ENCODE peak calls at places on chromosomes 12 and 14, in four cellular contexts. V is bronchial epithelial cell, B is HFF-Myc, W is left lung. C is an unnamed sample.

GRCh38 chr14:74161526-74162158 is 76.9 kb downstream of the LIN52 start:
- DNase-seq in V (no peak), B (no peak), W (no peak), C (no peak)

GRCh38 chr12:107500310-107500709 is 185.3 kb upstream of the PWP1 start:
- DNase-seq in V (no peak), B (no peak), W (no peak), C (no peak)

GRCh38 chr12:108515916-108516315 is 839 bp downstream of the FICD start:
- DNase-seq in V (no peak), B (no peak), W (no peak), C (no peak)

GRCh38 chr12:82176761-82177490 is 181.3 kb downstream of the CCDC59 start:
- DNase-seq in V (peak), B (no peak), W (no peak), C (peak)

GRCh38 chr12:114841557-114842251 is 157.7 kb upstream of the TBX3 start:
- DNase-seq in V (no peak), B (no peak), W (no peak), C (no peak)

GRCh38 chr14:63605041-63605532 is 36.6 kb downstream of the WDR89 start:
- DNase-seq in V (peak), B (no peak), W (no peak), C (no peak)

GRCh38 chr12:52074656-52075408 is 4.7 kb upstream of the SMIM41 start:
- DNase-seq in V (no peak), B (no peak), W (no peak), C (no peak)

GRCh38 chr12:116635487-116635886 is 76.3 kb downstream of the MAP1LC3B2 start:
- DNase-seq in V (no peak), B (no peak), W (no peak), C (no peak)

GRCh38 chr12:22431693-22432251 is 97.3 kb upstream of the ST8SIA1 start:
- DNase-seq in V (no peak), B (no peak), W (no peak), C (no peak)

GRCh38 chr14:75254381-75254821 is 24.2 kb upstream of the FOS start:
- DNase-seq in V (peak), B (no peak), W (no peak), C (no peak)

GRCh38 chr14:94975366-94975765 is 182.0 kb downstream of the DICER1 start:
- DNase-seq in V (no peak), B (no peak), W (no peak), C (no peak)

GRCh38 chr12:16325426-16325825 is 22.0 kb upstream of the MGST1 start:
- DNase-seq in V (peak), B (no peak), W (no peak), C (no peak)

GRCh38 chr12:95437565-95437964 is 36.4 kb upstream of the METAP2 start:
- DNase-seq in V (no peak), B (no peak), W (no peak), C (no peak)

GRCh38 chr12:46494424-46494823 is 121.9 kb upstream of the SLC38A2 start:
- DNase-seq in V (peak), B (no peak), W (no peak), C (peak)

GRCh38 chr14:99821519-99822165 is 28.4 kb downstream of the EML1 start:
- DNase-seq in V (peak), B (peak), W (peak), C (peak)

GRCh38 chr14:96229315-96229714 is 24.7 kb downstream of the BDKRB2 start:
- DNase-seq in V (no peak), B (no peak), W (no peak), C (no peak)

GRCh38 chr12:85866929-85867776 is 6.9 kb upstream of the NTS start:
- DNase-seq in V (peak), B (peak), W (no peak), C (peak)

GRCh38 chr14:102772781-102773570 is 4.3 kb upstream of the TRAF3 start:
- DNase-seq in V (no peak), B (no peak), W (no peak), C (peak)

GRCh38 chr14:100304825-100305445 is 1.3 kb downstream of the SLC25A29 start:
- DNase-seq in V (peak), B (no peak), W (peak), C (peak)

GRCh38 chr14:80055226-80055625 is 156.1 kb downstream of the DIO2 start:
- DNase-seq in V (no peak), B (no peak), W (no peak), C (peak)

GRCh38 chr14:80054020-80054419 is 157.3 kb downstream of the DIO2 start:
- DNase-seq in V (no peak), B (no peak), W (no peak), C (no peak)

GRCh38 chr14:80059041-80059440 is 152.3 kb downstream of the DIO2 start:
- DNase-seq in V (no peak), B (no peak), W (no peak), C (peak)

GRCh38 chr14:80055912-80056801 is 155.1 kb downstream of the DIO2 start:
- DNase-seq in V (peak), B (peak), W (no peak), C (peak)
- H3K4me3 ChIP-seq in V (no peak), B (no peak), W (no peak), C (peak)

DNA sequence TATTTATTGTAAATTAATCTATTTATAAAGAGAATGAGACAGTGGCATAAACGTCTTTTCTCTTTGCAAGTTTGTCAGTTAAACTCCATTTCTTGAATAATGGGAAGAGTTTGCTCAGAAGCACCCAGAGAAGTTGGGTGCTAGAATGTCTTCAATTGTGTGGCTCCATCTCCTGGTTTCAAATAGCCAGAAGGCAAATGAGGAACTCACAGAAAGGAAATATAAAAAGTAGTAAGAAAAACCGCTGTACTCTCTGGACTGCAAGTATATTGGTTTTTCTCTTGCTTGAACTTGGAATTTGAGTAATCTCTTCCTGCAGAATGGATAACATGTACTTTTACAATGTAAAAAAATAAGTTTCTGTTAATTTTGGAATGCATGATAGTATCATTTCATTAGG is 217.5 kb downstream of the DPY19L2 start:
- DNase-seq in V (no peak), B (no peak), W (no peak), C (no peak)
- TF ChIP-seq CTCF in V (no peak), B (no peak), W (no peak), C (no peak)

DNA sequence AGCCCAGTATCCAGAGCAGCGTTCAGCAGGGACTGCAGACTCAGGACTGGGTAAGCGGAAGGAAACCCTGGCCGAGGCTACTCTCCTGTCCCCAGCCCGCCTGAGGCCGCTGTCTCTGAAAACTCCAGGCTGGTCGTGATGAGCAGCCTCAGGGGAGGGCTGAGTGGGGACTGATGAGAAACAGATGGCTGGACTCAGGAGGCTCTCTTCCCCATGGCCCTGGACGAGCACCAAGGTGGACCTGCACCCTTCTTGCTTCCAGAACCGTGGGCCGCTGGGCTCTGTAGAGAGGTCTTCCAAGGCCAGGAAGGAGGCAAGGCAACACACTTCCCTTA is 1.1 kb downstream of the TEX22 start:
- DNase-seq in V (no peak), B (no peak), W (no peak), C (no peak)
- H3K4me3 ChIP-seq in V (no peak), B (peak), W (peak), C (peak)

DNA sequence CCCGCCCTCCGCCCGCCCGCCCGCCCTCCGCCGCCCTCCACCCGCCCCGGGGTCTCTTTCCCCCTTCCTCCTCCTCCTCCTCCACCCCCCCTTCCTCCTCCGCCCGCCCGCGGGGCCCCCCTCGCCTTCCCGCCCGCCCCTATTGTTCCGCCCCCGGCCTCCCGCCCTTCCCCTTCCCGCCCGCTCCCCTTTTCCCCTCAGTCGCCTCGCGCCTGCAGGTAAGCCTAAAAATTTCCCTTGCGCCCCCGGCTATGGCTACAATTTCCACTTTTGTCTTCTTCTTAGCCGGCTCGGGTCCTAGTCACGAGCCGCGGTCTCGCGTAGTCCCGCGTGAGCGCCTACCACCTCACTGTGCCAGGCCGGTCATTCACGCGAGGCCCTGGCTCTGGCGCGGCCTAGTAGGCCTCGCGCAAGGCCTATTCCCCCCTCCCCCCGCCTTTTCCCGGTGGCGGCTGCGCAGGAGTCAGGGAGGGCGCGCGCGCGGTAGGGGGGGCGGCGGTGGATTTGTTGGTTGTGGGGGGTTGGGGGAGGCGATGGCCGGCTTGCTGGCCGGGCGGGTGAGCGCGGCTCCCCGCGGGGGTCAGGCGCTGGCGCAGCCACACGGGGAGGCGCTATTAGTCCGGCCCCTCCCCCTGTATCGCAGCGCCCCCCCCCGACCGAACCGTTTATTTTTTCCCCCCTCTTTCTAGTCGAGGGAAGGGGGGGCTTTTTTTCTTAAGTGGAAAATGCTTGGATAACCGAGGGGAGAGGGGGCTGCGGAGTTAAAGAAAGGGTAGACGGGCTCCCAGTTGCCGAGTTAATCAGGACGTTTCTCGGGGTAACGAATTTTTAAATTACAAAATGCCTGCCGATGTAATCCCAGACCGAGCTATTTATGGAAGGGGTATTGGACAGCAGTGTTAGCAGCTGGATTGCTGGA is 516 bp downstream of the PCBP2 start:
- DNase-seq in V (peak), B (no peak), W (peak), C (peak)
- TF ChIP-seq CTCF in V (peak), B (peak), W (peak), C (no peak)

GRCh38 chr12:132476038-132476414 is 13.9 kb upstream of the FBRSL1 start:
- DNase-seq in V (no peak), B (no peak), W (no peak), C (no peak)

GRCh38 chr12:132476421-132476820 is 13.5 kb upstream of the FBRSL1 start:
- DNase-seq in V (no peak), B (no peak), W (no peak), C (no peak)

GRCh38 chr12:132477009-132477702 is 12.8 kb upstream of the FBRSL1 start:
- DNase-seq in V (no peak), B (peak), W (no peak), C (no peak)

GRCh38 chr12:132474237-132474741 is 15.7 kb upstream of the FBRSL1 start:
- DNase-seq in V (no peak), B (no peak), W (no peak), C (no peak)

DNA sequence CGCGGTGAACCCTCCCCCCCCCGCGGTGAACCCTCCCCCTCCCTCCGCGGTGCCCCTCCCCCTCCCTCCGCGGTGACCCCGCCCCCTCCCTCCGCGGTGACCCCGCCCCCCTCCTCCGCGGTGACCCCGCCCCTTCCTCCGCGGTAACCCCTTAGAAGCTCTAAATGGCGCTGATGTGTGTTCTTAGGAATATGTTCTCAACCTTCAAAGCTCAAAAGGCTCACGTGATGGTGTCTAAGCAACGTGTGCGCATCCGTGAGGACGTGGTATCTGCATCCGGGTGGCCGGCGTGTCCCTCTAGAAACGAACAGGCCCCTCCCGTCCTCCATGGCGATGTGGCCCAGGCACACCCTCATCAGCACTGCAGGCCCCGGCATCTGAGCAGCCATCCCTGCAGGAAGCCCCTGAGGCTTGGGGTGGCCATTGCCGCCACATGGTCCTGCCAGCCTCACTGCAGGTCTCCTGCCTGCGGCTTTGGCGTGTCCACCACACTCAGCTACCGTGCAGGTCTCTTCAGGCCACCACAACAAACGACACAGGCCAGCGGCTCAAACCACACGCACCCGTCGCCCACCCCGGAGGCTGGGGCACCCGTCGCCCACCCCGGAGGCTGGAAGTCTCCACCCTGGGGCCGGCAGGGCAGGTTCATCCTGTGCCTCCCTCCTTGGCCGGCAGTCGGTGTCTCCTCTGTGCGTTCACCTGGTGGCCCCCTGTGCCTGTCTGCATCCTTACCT is 14.5 kb upstream of the FBRSL1 start:
- DNase-seq in V (no peak), B (no peak), W (no peak), C (no peak)
- H3K4me3 ChIP-seq in V (no peak), B (no peak), W (no peak), C (no peak)

DNA sequence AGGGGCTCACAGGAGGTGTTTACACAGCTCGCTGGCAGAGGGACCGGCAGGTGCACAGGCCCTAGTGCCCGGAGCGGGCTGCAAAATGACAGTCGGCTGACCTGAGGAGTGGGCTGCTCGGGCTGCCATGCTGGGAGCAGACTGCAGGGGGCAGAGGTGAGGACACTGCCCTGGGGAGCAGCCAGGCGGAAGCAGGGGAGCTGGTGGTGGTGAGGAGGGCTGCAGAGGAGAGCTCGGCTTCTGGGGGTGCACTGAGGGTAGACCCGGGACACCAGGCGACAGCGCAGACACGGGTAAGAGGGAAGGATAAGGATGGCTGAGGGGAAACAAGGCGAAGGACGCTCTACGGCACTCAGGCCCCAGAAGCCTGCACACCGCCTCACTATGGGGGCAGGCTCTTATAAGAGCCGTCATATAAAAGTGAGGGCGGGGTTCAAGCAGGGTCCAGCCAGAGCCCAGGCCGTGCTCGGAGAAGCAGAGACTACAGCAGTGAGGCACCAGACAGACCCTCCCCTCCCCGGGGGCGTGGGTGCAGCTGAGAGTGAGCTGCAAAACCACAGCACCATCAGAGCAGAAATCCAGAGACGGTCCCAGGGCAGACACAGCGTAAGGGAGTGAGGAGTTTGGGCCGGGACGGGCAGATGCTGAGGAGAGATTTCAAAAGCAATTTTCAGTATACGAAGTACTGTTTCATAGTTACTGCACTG is 62.5 kb downstream of the CCDC88C start:
- DNase-seq in V (no peak), B (no peak), W (no peak), C (no peak)
- TF ChIP-seq CTCF in V (peak), B (peak), W (no peak), C (peak)

DNA sequence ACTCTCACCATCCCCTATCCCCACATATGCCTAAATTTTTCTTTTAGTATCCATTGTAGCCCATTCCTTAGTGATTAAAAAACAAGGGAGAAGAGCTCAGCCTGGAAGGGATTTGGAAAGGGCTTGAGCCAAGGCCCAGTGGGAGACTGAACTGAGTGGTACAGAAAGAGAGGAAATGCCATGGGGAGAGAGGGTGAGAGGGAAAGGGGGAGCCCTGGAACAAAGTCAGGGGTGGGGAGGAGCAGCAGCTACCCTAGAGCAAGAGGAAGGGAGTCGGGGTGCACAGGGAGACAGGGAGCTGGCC is 2.6 kb upstream of the ATN1 start:
- DNase-seq in V (no peak), B (no peak), W (no peak), C (peak)
- H3K4me3 ChIP-seq in V (no peak), B (peak), W (peak), C (no peak)

DNA sequence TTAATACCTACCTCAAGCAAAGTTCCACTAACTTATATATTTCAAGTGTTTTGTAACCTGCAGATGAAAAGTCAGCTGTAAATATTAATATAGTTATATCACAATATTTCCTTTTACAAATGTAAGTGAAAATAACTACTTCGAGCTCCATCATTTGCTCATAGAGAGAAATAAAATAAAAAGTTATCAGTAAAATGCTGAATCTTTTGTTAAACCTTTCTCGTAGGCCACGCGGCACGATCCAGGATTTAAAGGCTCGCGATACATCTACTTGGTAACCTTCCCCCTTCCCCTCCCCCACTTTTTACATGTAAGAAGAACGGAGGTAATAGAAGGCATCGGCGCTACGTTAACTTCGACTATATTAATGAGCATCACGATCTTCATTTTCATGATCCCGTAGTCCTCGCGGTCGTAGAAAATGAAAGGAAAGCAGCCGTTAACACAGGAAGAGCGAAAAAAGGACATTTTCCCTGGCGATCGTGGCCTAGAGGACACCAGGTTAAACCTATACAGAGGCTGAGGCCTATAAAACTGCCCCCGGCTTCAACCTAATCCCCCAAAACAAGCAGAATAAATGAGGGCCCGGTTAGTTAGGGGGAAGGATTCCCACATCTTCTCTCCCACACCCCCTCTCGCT is 510 bp downstream of the HNRNPC start:
- DNase-seq in V (peak), B (no peak), W (no peak), C (peak)
- TF ChIP-seq CTCF in V (no peak), B (no peak), W (no peak), C (no peak)

C was measured in choroid plexus epithelial cell.